ENCODE peak calls at places on chromosomes 2 and 18, in four cellular contexts. F, G, O and I are unnamed samples.

GRCh38 chr2:101306410-101306809 is 2.1 kb downstream of the RNF149 start:
- DNase-seq in G (no peak), O (no peak), F (peak), I (no peak)

GRCh38 chr2:8285081-8285480 is 396.8 kb upstream of the ID2 start:
- DNase-seq in G (no peak), O (peak), F (no peak), I (no peak)

GRCh38 chr2:59180111-59180510 is 939.0 kb upstream of the FANCL start:
- DNase-seq in G (no peak), F (no peak), O (no peak), I (no peak)

GRCh38 chr2:39730685-39731302 is 48.3 kb downstream of the THUMPD2 start:
- DNase-seq in F (no peak), O (peak), G (no peak), I (peak)

GRCh38 chr2:129930451-129930850 is 49.0 kb upstream of the RAB6C start:
- DNase-seq in G (no peak), O (peak), F (no peak), I (no peak)

GRCh38 chr2:169047253-169048250 is 16.4 kb upstream of the ABCB11 start:
- DNase-seq in F (no peak), G (no peak), O (no peak), I (peak)

GRCh38 chr2:28976584-28976983 is 4.5 kb upstream of the TOGARAM2 start:
- DNase-seq in F (peak), G (no peak), O (no peak), I (peak)

GRCh38 chr2:100780203-100781008 is 39.5 kb upstream of the NPAS2 start:
- DNase-seq in G (no peak), O (no peak), F (no peak), I (peak)

GRCh38 chr2:56130463-56131070 is 53.2 kb upstream of the CCDC85A start:
- DNase-seq in O (peak), G (no peak), F (no peak), I (peak)

GRCh38 chr2:227834423-227834822 is 20.8 kb downstream of the CCL20 start:
- DNase-seq in O (peak), F (no peak), G (no peak), I (no peak)

GRCh38 chr2:238601433-238602222 is 174.9 kb downstream of the ASB1 start:
- DNase-seq in O (peak), F (no peak), G (no peak), I (peak)

DNA sequence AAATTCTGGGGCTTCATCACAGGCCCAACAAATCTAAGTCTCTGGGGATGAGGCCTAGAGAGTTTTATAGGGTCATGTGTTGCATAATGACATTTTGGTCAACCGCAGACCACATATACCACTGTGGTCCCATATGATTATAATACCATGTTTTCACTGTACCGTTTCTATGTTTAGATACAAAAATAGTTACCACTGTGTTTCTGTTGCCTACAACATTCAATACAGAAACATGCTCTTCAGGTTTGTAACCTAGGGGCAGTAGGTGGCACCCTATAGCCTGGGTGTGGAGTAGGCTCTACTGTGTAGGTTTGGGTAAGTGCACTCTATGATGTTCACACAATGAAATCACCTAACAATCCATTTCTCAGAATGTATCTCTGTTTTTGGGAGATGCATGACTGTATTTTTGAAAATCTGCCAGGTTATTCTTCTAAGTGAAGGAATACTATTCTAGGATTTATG is 485.2 kb downstream of the PTPRM start:
- DNase-seq in O (peak), F (no peak), G (no peak), I (peak)
- TF ChIP-seq CTCF in O (no peak), F (no peak), G (no peak), I (peak)

GRCh38 chr2:88127888-88128653 is at the start of gene FABP1:
- DNase-seq in G (no peak), O (no peak), F (no peak), I (no peak)
- H3K4me3 ChIP-seq in G (no peak), O (no peak), F (no peak), I (no peak)

GRCh38 chr2:46555011-46555410 is 75.6 kb downstream of the TMEM247 start:
- DNase-seq in O (no peak), F (no peak), G (peak), I (no peak)
- TF ChIP-seq CTCF in O (peak), F (peak), G (peak), I (no peak)

GRCh38 chr2:60439219-60439974 is 114.1 kb downstream of the BCL11A start:
- DNase-seq in O (no peak), G (no peak), F (peak), I (no peak)
- H3K4me3 ChIP-seq in O (no peak), G (no peak), F (no peak), I (no peak)

GRCh38 chr2:37417321-37417720 is 72.9 kb downstream of the QPCT start:
- DNase-seq in O (peak), F (no peak), G (no peak), I (no peak)
- TF ChIP-seq CTCF in O (no peak), F (no peak), G (no peak), I (no peak)